ENCODE peak calls at places on chromosomes 2 and 18, in four cellular contexts. W, J, L and D are unnamed samples.

GRCh38 chr2:179049203-179049545 is 763 bp downstream of the CCDC141 start:
- DNase-seq in L (no peak), J (no peak), W (no peak), D (peak; percentile 9)

GRCh38 chr2:10571057-10571456 is 118.7 kb downstream of the NOL10 start:
- DNase-seq in J (no peak), W (no peak), L (no peak), D (no peak)

GRCh38 chr2:105383456-105383855 is 15.4 kb downstream of the FHL2 start:
- DNase-seq in W (no peak), J (no peak), L (no peak), D (no peak)

GRCh38 chr2:150487537-150488429 is at the start of gene RND3:
- DNase-seq in J (peak; percentile 87), L (peak; percentile 76), W (no peak), D (peak; percentile 87)

GRCh38 chr18:69400976-69401474 is 337 bp downstream of the DOK6 start:
- DNase-seq in L (no peak), J (no peak), W (no peak), D (peak; percentile 30)

GRCh38 chr2:37243435-37243834 is 12.0 kb downstream of the NDUFAF7 start:
- DNase-seq in J (no peak), W (no peak), L (no peak), D (no peak)

GRCh38 chr18:24014062-24014985 is at the start of gene TTC39C:
- DNase-seq in J (no peak), W (no peak), L (peak; percentile 54), D (peak; percentile 69)

GRCh38 chr18:74722237-74722636 is 124.6 kb downstream of the ZNF407 start:
- DNase-seq in L (no peak), W (no peak), J (no peak), D (no peak)

GRCh38 chr2:108909275-108909823 is 79.7 kb downstream of the EDAR start:
- DNase-seq in J (no peak), W (no peak), L (no peak), D (no peak)

GRCh38 chr2:44246436-44246835 is 28.8 kb upstream of the SLC3A1 start:
- DNase-seq in L (no peak), W (no peak), J (no peak), D (no peak)

GRCh38 chr2:153595939-153596338 is 117.4 kb upstream of the RPRM start:
- DNase-seq in J (no peak), L (no peak), W (no peak), D (peak; percentile 22)

GRCh38 chr18:42513416-42513815 is 558.4 kb downstream of the PIK3C3 start:
- DNase-seq in J (no peak), W (no peak), L (no peak), D (no peak)

GRCh38 chr2:24930768-24931167 is 10.7 kb upstream of the ADCY3 start:
- DNase-seq in W (peak; percentile 46), J (no peak), L (no peak), D (no peak)

GRCh38 chr2:178514664-178515063 is 34.4 kb downstream of the PLEKHA3 start:
- DNase-seq in W (no peak), J (no peak), L (no peak), D (no peak)

GRCh38 chr2:142980246-142981068 is 103.0 kb downstream of the KYNU start:
- DNase-seq in L (peak; percentile 17), W (no peak), J (peak; percentile 49), D (peak; percentile 13)

GRCh38 chr18:74092922-74093321 is 54.7 kb downstream of the FBXO15 start:
- DNase-seq in L (no peak), J (no peak), W (no peak), D (no peak)

GRCh38 chr2:120566331-120567035 is 169.2 kb upstream of the GLI2 start:
- DNase-seq in W (no peak), L (no peak), J (no peak), D (no peak)

GRCh38 chr2:31579996-31580320 is 780 bp downstream of the SRD5A2 start:
- DNase-seq in J (no peak), W (no peak), L (no peak), D (no peak)

GRCh38 chr18:11004951-11005350 is 144.4 kb downstream of the PIEZO2 start:
- DNase-seq in L (no peak), W (no peak), J (no peak), D (no peak)

GRCh38 chr18:74731097-74731496 is 133.4 kb downstream of the ZNF407 start:
- DNase-seq in J (no peak), L (no peak), W (no peak), D (no peak)

GRCh38 chr2:70647873-70648481 is 94.4 kb upstream of the TGFA start:
- DNase-seq in J (peak; percentile 43), W (no peak), L (peak; percentile 77), D (peak; percentile 72)

GRCh38 chr2:120681696-120682288 is 53.9 kb upstream of the GLI2 start:
- DNase-seq in J (no peak), W (no peak), L (no peak), D (no peak)

GRCh38 chr2:223101340-223102039 is 49.5 kb downstream of the KCNE4 start:
- DNase-seq in L (peak; percentile 71), W (peak; percentile 31), J (peak; percentile 31), D (peak; percentile 52)

GRCh38 chr2:225556461-225556860 is 157.0 kb downstream of the NYAP2 start:
- DNase-seq in W (no peak), J (no peak), L (no peak), D (no peak)

GRCh38 chr2:215435809-215436704 is at the start of gene FN1:
- DNase-seq in W (no peak), L (peak; percentile 72), J (peak; percentile 91), D (peak; percentile 80)

DNA sequence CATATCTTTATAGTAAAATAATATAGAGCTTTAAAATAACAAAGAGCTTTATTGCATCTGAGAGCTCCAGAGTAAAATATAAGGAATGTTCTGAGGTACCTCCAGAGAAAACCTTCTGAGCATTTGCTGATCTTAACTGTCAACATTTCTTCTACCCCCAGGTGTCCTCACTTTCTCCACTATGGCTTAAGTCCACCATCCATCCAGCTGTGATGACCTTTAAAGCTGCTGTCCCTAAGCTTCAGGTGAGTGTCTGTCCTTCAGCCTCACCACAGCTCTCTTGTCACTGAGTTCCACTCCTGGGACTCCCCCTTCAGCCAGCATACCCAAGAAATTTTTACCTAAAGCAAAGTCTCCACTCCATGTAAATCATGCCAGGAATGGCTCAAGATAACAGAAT is 137.9 kb downstream of the MYO5B start:
- DNase-seq in J (peak; percentile 14), W (no peak), L (no peak), D (no peak)
- TF ChIP-seq TARDBP in J (no peak), W (no peak), L (no peak), D (no peak)

GRCh38 chr2:97734061-97734912 is 20.9 kb downstream of the ZAP70 start:
- DNase-seq in W (no peak), J (no peak), L (no peak), D (no peak)
- TF ChIP-seq FOXM1 in W (no peak), J (no peak), L (no peak), D (no peak)

GRCh38 chr2:101766337-101766736 is 68.8 kb downstream of the MAP4K4 start:
- DNase-seq in W (no peak), L (no peak), J (no peak), D (no peak)

GRCh38 chr2:101763496-101764333 is 66.2 kb downstream of the MAP4K4 start:
- DNase-seq in L (no peak), J (peak; percentile 96), W (no peak), D (no peak)

GRCh38 chr2:101770672-101771071 is 73.2 kb downstream of the MAP4K4 start:
- DNase-seq in W (peak; percentile 30), L (peak; percentile 76), J (peak; percentile 82), D (peak; percentile 56)

GRCh38 chr2:101768480-101769077 is 71.1 kb downstream of the MAP4K4 start:
- DNase-seq in L (no peak), J (no peak), W (no peak), D (no peak)

DNA sequence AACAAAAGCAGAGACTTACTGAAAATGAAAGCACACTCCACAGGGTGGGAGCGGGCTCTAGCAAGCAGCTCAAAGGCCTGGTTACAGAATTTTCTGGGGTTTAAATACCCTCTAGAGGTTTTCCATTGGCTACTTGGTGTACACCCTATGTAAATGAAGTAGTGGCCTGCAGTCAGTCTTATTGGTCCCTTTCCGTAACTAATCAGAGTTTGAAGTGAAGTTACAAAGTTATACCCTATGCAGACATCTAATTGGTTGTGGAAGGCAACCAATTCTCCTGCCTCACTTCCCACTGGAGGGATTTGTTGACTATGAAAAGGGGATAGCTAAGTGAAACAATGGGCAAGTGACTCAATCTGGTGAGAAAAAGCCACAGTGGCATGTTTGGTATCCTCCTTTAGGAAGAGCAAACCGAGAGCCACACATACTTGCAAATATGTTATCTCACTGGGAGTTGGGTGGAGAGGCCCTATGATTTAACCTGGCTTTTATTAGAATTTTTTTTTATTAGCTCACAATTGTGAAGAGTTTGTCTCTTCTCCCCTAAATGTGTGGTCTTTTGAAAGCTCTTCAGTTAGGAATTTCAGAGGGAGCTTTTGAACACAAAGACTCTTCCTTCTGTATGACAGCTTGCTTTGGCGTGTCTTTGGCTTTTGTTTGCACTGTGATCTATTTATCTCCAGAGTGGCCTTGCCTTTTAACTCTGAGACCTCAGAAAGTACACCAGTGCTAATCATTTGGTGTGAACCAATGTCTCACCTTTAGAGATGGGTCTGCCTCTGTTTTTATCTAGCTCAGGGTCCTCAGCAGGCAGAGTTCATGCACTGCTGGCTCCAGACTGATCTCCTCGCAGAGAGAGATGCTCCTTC is 69.6 kb downstream of the MAP4K4 start:
- DNase-seq in W (no peak), J (peak; percentile 97), L (no peak), D (no peak)
- TF ChIP-seq TARDBP in W (no peak), J (peak; percentile 57), L (no peak), D (no peak)

GRCh38 chr2:74834806-74835755 is 1.2 kb downstream of the HK2 start:
- DNase-seq in L (peak; percentile 83), J (peak; percentile 55), W (no peak), D (peak; percentile 49)
- TF ChIP-seq FOXM1 in L (no peak), J (no peak), W (no peak), D (no peak)

GRCh38 chr2:69554981-69555380 is 88.6 kb downstream of the AAK1 start:
- DNase-seq in W (peak; percentile 73), J (no peak), L (no peak), D (no peak)
- TF ChIP-seq TARDBP in W (no peak), J (no peak), L (no peak), D (no peak)